ENCODE peak calls at places on chromosome 12, in five cellular contexts. One of them, this sample, is unnamed. For H3K4me1, the result is how much of the 10 kb centered on the place peaks cover.

GRCh38 chr12:13183621-13184020 is 12.9 kb upstream of the EMP1 start:
- DNase-seq in A549: no peak
- DNase-seq in CD8-positive, alpha-beta T cell: no peak
- DNase-seq in heart left ventricle: no peak
- DNase-seq in aorta: no peak
- DNase-seq in this sample: no peak

GRCh38 chr12:109988274-109988673 is 7.9 kb downstream of the GIT2 start:
- DNase-seq in aorta: no peak
- DNase-seq in CD8-positive, alpha-beta T cell: no peak
- DNase-seq in heart left ventricle: no peak
- DNase-seq in A549: no peak
- DNase-seq in this sample: no peak

GRCh38 chr12:22628228-22628627 is 3.3 kb downstream of the ETNK1 start:
- DNase-seq in CD8-positive, alpha-beta T cell: no peak
- DNase-seq in aorta: no peak
- DNase-seq in A549: no peak
- DNase-seq in heart left ventricle: no peak
- DNase-seq in this sample: no peak

GRCh38 chr12:114698566-114699163 is 14.7 kb upstream of the TBX3 start:
- DNase-seq in heart left ventricle: no peak
- DNase-seq in aorta: no peak
- DNase-seq in CD8-positive, alpha-beta T cell: no peak
- DNase-seq in A549: no peak
- DNase-seq in this sample: no peak

GRCh38 chr12:29681996-29682534 is 101.7 kb downstream of the TMTC1 start:
- DNase-seq in A549: no peak
- DNase-seq in aorta: no peak
- DNase-seq in CD8-positive, alpha-beta T cell: no peak
- DNase-seq in heart left ventricle: no peak
- DNase-seq in this sample: no peak

GRCh38 chr12:26406813-26407212 is 211.4 kb downstream of the SSPN start:
- DNase-seq in heart left ventricle: no peak
- DNase-seq in CD8-positive, alpha-beta T cell: no peak
- DNase-seq in aorta: no peak
- DNase-seq in A549: no peak
- DNase-seq in this sample: no peak

GRCh38 chr12:48917857-48918537 is 7.3 kb downstream of the FKBP11 start:
- DNase-seq in heart left ventricle: no peak
- DNase-seq in aorta: no peak
- DNase-seq in A549: no peak
- DNase-seq in CD8-positive, alpha-beta T cell: no peak
- DNase-seq in this sample: peak

GRCh38 chr12:124829708-124830304 is 33.9 kb downstream of the SCARB1 start:
- DNase-seq in CD8-positive, alpha-beta T cell: no peak
- DNase-seq in A549: peak
- DNase-seq in aorta: no peak
- DNase-seq in heart left ventricle: no peak
- DNase-seq in this sample: no peak

GRCh38 chr12:58420496-58420895 is 479.1 kb downstream of the ATP23 start:
- DNase-seq in heart left ventricle: no peak
- DNase-seq in aorta: no peak
- DNase-seq in CD8-positive, alpha-beta T cell: no peak
- DNase-seq in A549: no peak
- DNase-seq in this sample: no peak

GRCh38 chr12:31003861-31004640 is 69.6 kb upstream of the DDX11 start:
- DNase-seq in aorta: no peak
- DNase-seq in CD8-positive, alpha-beta T cell: no peak
- DNase-seq in A549: no peak
- DNase-seq in heart left ventricle: peak
- DNase-seq in this sample: no peak

GRCh38 chr12:39912211-39912980 is 193.5 kb downstream of the SLC2A13 start:
- DNase-seq in CD8-positive, alpha-beta T cell: no peak
- DNase-seq in heart left ventricle: no peak
- DNase-seq in aorta: no peak
- DNase-seq in A549: peak
- DNase-seq in this sample: no peak

GRCh38 chr12:25436206-25436912 is 116.7 kb downstream of the LMNTD1 start:
- DNase-seq in A549: peak
- DNase-seq in heart left ventricle: no peak
- DNase-seq in aorta: no peak
- DNase-seq in CD8-positive, alpha-beta T cell: no peak
- DNase-seq in this sample: no peak

GRCh38 chr12:131902332-131903241 is 8.2 kb downstream of the ULK1 start:
- DNase-seq in CD8-positive, alpha-beta T cell: no peak
- DNase-seq in aorta: no peak
- DNase-seq in heart left ventricle: no peak
- DNase-seq in A549: no peak
- DNase-seq in this sample: no peak

GRCh38 chr12:45379261-45379660 is 163.4 kb downstream of the ANO6 start:
- DNase-seq in heart left ventricle: no peak
- DNase-seq in aorta: no peak
- DNase-seq in A549: peak
- DNase-seq in CD8-positive, alpha-beta T cell: no peak
- DNase-seq in this sample: no peak

GRCh38 chr12:100153131-100153530 is 10.5 kb upstream of the BLTP3B start:
- DNase-seq in heart left ventricle: no peak
- DNase-seq in CD8-positive, alpha-beta T cell: no peak
- DNase-seq in aorta: no peak
- DNase-seq in A549: no peak
- DNase-seq in this sample: no peak

GRCh38 chr12:48956279-48957140 is 777 bp downstream of the ARF3 start:
- DNase-seq in aorta: peak
- DNase-seq in CD8-positive, alpha-beta T cell: no peak
- DNase-seq in A549: peak
- DNase-seq in heart left ventricle: peak
- DNase-seq in this sample: no peak

GRCh38 chr12:12511895-12512674 is 50.6 kb downstream of the DUSP16 start:
- DNase-seq in heart left ventricle: no peak
- DNase-seq in CD8-positive, alpha-beta T cell: no peak
- DNase-seq in aorta: no peak
- DNase-seq in A549: no peak
- DNase-seq in this sample: no peak

GRCh38 chr12:13435535-13435934 is 239.0 kb downstream of the EMP1 start:
- DNase-seq in heart left ventricle: no peak
- DNase-seq in A549: no peak
- DNase-seq in aorta: no peak
- DNase-seq in CD8-positive, alpha-beta T cell: no peak
- DNase-seq in this sample: no peak

GRCh38 chr12:51777457-51777856 is 71.1 kb downstream of the FIGNL2 start:
- DNase-seq in heart left ventricle: no peak
- DNase-seq in A549: no peak
- DNase-seq in aorta: no peak
- DNase-seq in CD8-positive, alpha-beta T cell: no peak
- DNase-seq in this sample: no peak

GRCh38 chr12:128734391-128734790 is 89.4 kb downstream of the SLC15A4 start:
- DNase-seq in CD8-positive, alpha-beta T cell: no peak
- DNase-seq in A549: no peak
- DNase-seq in aorta: no peak
- DNase-seq in heart left ventricle: no peak
- DNase-seq in this sample: no peak

GRCh38 chr12:92745874-92746553 is 43.2 kb downstream of the PLEKHG7 start:
- DNase-seq in heart left ventricle: peak
- DNase-seq in A549: peak
- DNase-seq in CD8-positive, alpha-beta T cell: no peak
- DNase-seq in aorta: peak
- DNase-seq in this sample: no peak

GRCh38 chr12:53102883-53103807 is at the start of gene SOAT2:
- DNase-seq in CD8-positive, alpha-beta T cell: no peak
- DNase-seq in aorta: no peak
- DNase-seq in heart left ventricle: no peak
- DNase-seq in A549: no peak
- DNase-seq in this sample: peak

GRCh38 chr12:75308279-75308678 is 21.8 kb downstream of the CAPS2 start:
- DNase-seq in CD8-positive, alpha-beta T cell: no peak
- DNase-seq in heart left ventricle: no peak
- DNase-seq in aorta: no peak
- DNase-seq in A549: no peak
- DNase-seq in this sample: no peak

GRCh38 chr12:85828576-85828975 is 7.6 kb downstream of the RASSF9 start:
- DNase-seq in A549: no peak
- DNase-seq in aorta: no peak
- DNase-seq in CD8-positive, alpha-beta T cell: no peak
- DNase-seq in heart left ventricle: no peak
- DNase-seq in this sample: no peak

GRCh38 chr12:99059824-99060526 is 414.9 kb downstream of the APAF1 start:
- DNase-seq in CD8-positive, alpha-beta T cell: no peak
- DNase-seq in aorta: peak
- DNase-seq in A549: no peak
- DNase-seq in heart left ventricle: no peak
- DNase-seq in this sample: no peak

GRCh38 chr12:65839027-65839426 is 14.7 kb downstream of the HMGA2 start:
- DNase-seq in heart left ventricle: no peak
- DNase-seq in CD8-positive, alpha-beta T cell: no peak
- DNase-seq in A549: no peak
- DNase-seq in aorta: no peak
- DNase-seq in this sample: no peak

GRCh38 chr12:46303039-46303666 is 34.3 kb upstream of the SLC38A1 start:
- DNase-seq in aorta: no peak
- DNase-seq in A549: peak
- DNase-seq in heart left ventricle: no peak
- DNase-seq in CD8-positive, alpha-beta T cell: peak
- DNase-seq in this sample: no peak

GRCh38 chr12:49225551-49226166 is 36.8 kb upstream of the TUBA1A start:
- DNase-seq in aorta: no peak
- DNase-seq in heart left ventricle: no peak
- DNase-seq in A549: peak
- DNase-seq in CD8-positive, alpha-beta T cell: no peak
- DNase-seq in this sample: no peak

GRCh38 chr12:57630891-57631433 is 2.0 kb downstream of the B4GALNT1 start:
- DNase-seq in CD8-positive, alpha-beta T cell: no peak
- DNase-seq in aorta: no peak
- DNase-seq in heart left ventricle: no peak
- DNase-seq in A549: no peak
- DNase-seq in this sample: no peak

GRCh38 chr12:106281056-106281782 is 21.3 kb upstream of the TCP11L2 start:
- DNase-seq in aorta: no peak
- DNase-seq in A549: no peak
- DNase-seq in CD8-positive, alpha-beta T cell: no peak
- DNase-seq in heart left ventricle: no peak
- DNase-seq in this sample: no peak

GRCh38 chr12:132804426-132804861 is 24.2 kb downstream of the GOLGA3 start:
- DNase-seq in heart left ventricle: no peak
- DNase-seq in CD8-positive, alpha-beta T cell: no peak
- DNase-seq in aorta: no peak
- DNase-seq in A549: peak
- DNase-seq in this sample: no peak

GRCh38 chr12:27635349-27635972 is 60.8 kb upstream of the REP15 start:
- DNase-seq in heart left ventricle: no peak
- DNase-seq in aorta: no peak
- DNase-seq in A549: peak
- DNase-seq in CD8-positive, alpha-beta T cell: no peak
- DNase-seq in this sample: no peak

GRCh38 chr12:91913651-91914050 is 232.0 kb downstream of the BTG1 start:
- DNase-seq in A549: no peak
- DNase-seq in heart left ventricle: no peak
- DNase-seq in aorta: no peak
- DNase-seq in CD8-positive, alpha-beta T cell: no peak
- DNase-seq in this sample: no peak

GRCh38 chr12:211142-211465 is 2.9 kb downstream of the SLC6A12 start:
- DNase-seq in aorta: no peak
- DNase-seq in CD8-positive, alpha-beta T cell: no peak
- DNase-seq in A549: no peak
- DNase-seq in heart left ventricle: no peak
- DNase-seq in this sample: no peak

GRCh38 chr12:95212576-95212975 is 4.7 kb downstream of the FGD6 start:
- DNase-seq in CD8-positive, alpha-beta T cell: no peak
- DNase-seq in heart left ventricle: no peak
- DNase-seq in aorta: no peak
- DNase-seq in A549: no peak
- DNase-seq in this sample: no peak
- H3K27ac ChIP-seq in CD8-positive, alpha-beta T cell: no peak
- H3K27ac ChIP-seq in heart left ventricle: no peak
- H3K27ac ChIP-seq in aorta: no peak
- H3K27ac ChIP-seq in A549: peak
- H3K27ac ChIP-seq in this sample: no peak

GRCh38 chr12:94277426-94278000 is 129.1 kb downstream of the PLXNC1 start:
- DNase-seq in A549: no peak
- DNase-seq in CD8-positive, alpha-beta T cell: no peak
- DNase-seq in heart left ventricle: no peak
- DNase-seq in aorta: no peak
- DNase-seq in this sample: no peak
- H3K4me3 ChIP-seq in A549: no peak
- H3K4me3 ChIP-seq in CD8-positive, alpha-beta T cell: no peak
- H3K4me3 ChIP-seq in heart left ventricle: no peak
- H3K4me3 ChIP-seq in aorta: no peak
- H3K4me3 ChIP-seq in this sample: no peak

GRCh38 chr12:116182359-116183063 is 95.0 kb downstream of the MED13L start:
- DNase-seq in heart left ventricle: no peak
- DNase-seq in CD8-positive, alpha-beta T cell: no peak
- DNase-seq in aorta: no peak
- DNase-seq in A549: no peak
- DNase-seq in this sample: no peak
- H3K4me1 ChIP-seq in heart left ventricle: under half
- H3K4me1 ChIP-seq in CD8-positive, alpha-beta T cell: under half
- H3K4me1 ChIP-seq in aorta: under half
- H3K4me1 ChIP-seq in A549: half or more
- H3K4me1 ChIP-seq in this sample: under half

GRCh38 chr12:7091171-7091570 is 1.1 kb downstream of the C1R start:
- DNase-seq in aorta: no peak
- DNase-seq in heart left ventricle: no peak
- DNase-seq in CD8-positive, alpha-beta T cell: no peak
- DNase-seq in A549: no peak
- DNase-seq in this sample: no peak

GRCh38 chr12:7090222-7090998 is 1.8 kb downstream of the C1R start:
- DNase-seq in heart left ventricle: no peak
- DNase-seq in A549: no peak
- DNase-seq in CD8-positive, alpha-beta T cell: no peak
- DNase-seq in aorta: no peak
- DNase-seq in this sample: no peak

GRCh38 chr12:7092229-7092985 is at the start of gene C1R:
- DNase-seq in aorta: peak
- DNase-seq in A549: peak
- DNase-seq in CD8-positive, alpha-beta T cell: peak
- DNase-seq in heart left ventricle: peak
- DNase-seq in this sample: peak

GRCh38 chr12:7092986-7093460 is 778 bp upstream of the C1R start:
- DNase-seq in aorta: no peak
- DNase-seq in heart left ventricle: no peak
- DNase-seq in CD8-positive, alpha-beta T cell: no peak
- DNase-seq in A549: no peak
- DNase-seq in this sample: no peak

DNA sequence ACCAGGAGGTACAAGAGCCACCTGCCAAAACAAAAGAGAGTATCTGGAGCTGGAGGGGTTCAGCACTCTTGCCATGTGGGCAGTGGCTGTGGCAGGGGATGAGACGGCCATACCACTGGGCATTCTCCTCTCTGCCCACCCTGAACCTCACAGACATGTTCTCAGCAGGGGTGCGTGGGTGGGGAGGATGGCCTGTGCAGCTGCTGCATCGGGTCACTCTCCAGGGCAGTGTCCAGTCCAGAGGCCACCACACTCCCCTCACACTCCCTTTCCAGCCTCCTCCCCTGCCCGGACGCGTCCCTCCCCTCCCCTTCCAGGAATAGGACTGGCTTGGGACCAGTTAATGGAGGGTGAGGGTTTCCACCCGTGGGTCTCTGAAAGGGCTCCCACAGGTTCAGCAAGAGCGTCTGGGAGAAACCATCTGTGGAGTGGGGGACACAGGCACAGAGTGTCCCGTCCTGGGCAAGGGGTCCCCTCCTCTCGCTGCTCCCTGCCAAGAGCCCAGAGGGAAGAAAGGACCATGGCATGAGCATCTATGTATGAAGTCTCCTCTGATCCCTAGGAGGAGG is 501 bp downstream of the C1R start:
- DNase-seq in aorta: peak
- DNase-seq in A549: no peak
- DNase-seq in CD8-positive, alpha-beta T cell: no peak
- DNase-seq in heart left ventricle: no peak
- DNase-seq in this sample: no peak
- H3K27ac ChIP-seq in aorta: no peak
- H3K27ac ChIP-seq in A549: peak
- H3K27ac ChIP-seq in CD8-positive, alpha-beta T cell: no peak
- H3K27ac ChIP-seq in heart left ventricle: peak
- H3K27ac ChIP-seq in this sample: peak